ENCODE peak calls at places on chromosomes 3 and 15, in nine cellular contexts. N is AG09309, O is left ventricle myocardium inferior, G is cardiac fibroblast, A is pancreas, H is testis, T is fibroblast of lung, D is choroid plexus epithelial cell, L is WTC11. K is an unnamed sample.
A peak's percentile ranks its signal among the peaks of the same experiment; 100 is the strongest.

GRCh38 chr3:143831998-143832397 is 16.3 kb downstream of the SLC9A9 start:
- DNase-seq in N (no peak), O (no peak), G (no peak), D (no peak), L (no peak), T (no peak), H (no peak), A (no peak), K (no peak)

GRCh38 chr3:136353461-136353860 is 103.3 kb downstream of the PCCB start:
- DNase-seq in L (no peak), G (no peak), N (no peak), D (no peak), O (no peak), A (no peak), H (no peak), T (no peak), K (no peak)

GRCh38 chr3:5197470-5198312 is 10.2 kb downstream of the EDEM1 start:
- DNase-seq in D (peak; percentile 89), L (no peak), G (peak; percentile 75), H (no peak), N (no peak), O (no peak), T (peak; percentile 43), A (no peak), K (no peak)

GRCh38 chr3:129126726-129127280 is 5.2 kb upstream of the RAB43 start:
- DNase-seq in L (no peak), A (peak; percentile 43), T (no peak), D (no peak), H (no peak), G (no peak), N (no peak), O (no peak), K (no peak)

GRCh38 chr15:45198337-45199135 is 10.8 kb upstream of the SHF start:
- DNase-seq in L (peak; percentile 90), G (peak; percentile 99), O (peak; percentile 92), N (peak; percentile 94), H (peak; percentile 96), D (peak; percentile 99), T (peak; percentile 93), A (peak; percentile 88), K (peak; percentile 94)

GRCh38 chr3:42734263-42734860 is 31.8 kb upstream of the HHATL start:
- DNase-seq in T (no peak), A (no peak), H (no peak), G (no peak), L (no peak), O (no peak), D (no peak), N (no peak), K (no peak)

GRCh38 chr3:132008841-132009638 is 25.8 kb downstream of the CPNE4 start:
- DNase-seq in H (no peak), D (no peak), L (no peak), T (peak; percentile 24), O (no peak), A (no peak), N (no peak), G (no peak), K (no peak)

GRCh38 chr3:100875239-100875638 is 118.0 kb downstream of the ABI3BP start:
- DNase-seq in N (peak; percentile 32), A (peak; percentile 81), T (peak; percentile 83), O (peak; percentile 71), L (no peak), D (peak; percentile 70), H (peak; percentile 49), G (peak; percentile 59), K (peak; percentile 83)

GRCh38 chr3:129224984-129225393 is 24.4 kb upstream of the COPG1 start:
- DNase-seq in L (no peak), O (peak; percentile 86), N (peak; percentile 35), D (peak; percentile 58), H (peak; percentile 91), A (peak; percentile 71), G (peak; percentile 88), T (peak; percentile 62), K (peak; percentile 66)

GRCh38 chr3:104291437-104291851 is 1075.3 kb upstream of the ALCAM start:
- DNase-seq in D (peak; percentile 47), G (no peak), O (no peak), A (no peak), T (peak; percentile 3), L (no peak), H (no peak), N (no peak), K (peak; percentile 4)

GRCh38 chr3:192260611-192261010 is 466.7 kb downstream of the FGF12 start:
- DNase-seq in T (peak; percentile 12), D (no peak), A (no peak), N (no peak), O (no peak), G (peak; percentile 2), L (no peak), H (no peak), K (no peak)

GRCh38 chr15:33076937-33077336 is 117.6 kb downstream of the FMN1 start:
- DNase-seq in D (no peak), A (no peak), N (no peak), T (no peak), O (no peak), G (no peak), L (no peak), H (no peak), K (no peak)

GRCh38 chr3:143604849-143605660 is 243.2 kb downstream of the SLC9A9 start:
- DNase-seq in G (peak; percentile 13), D (peak; percentile 18), T (no peak), O (no peak), L (no peak), H (no peak), A (no peak), N (no peak), K (no peak)

GRCh38 chr3:49703443-49703927 is 14.1 kb downstream of the RNF123 start:
- DNase-seq in H (peak; percentile 73), T (peak; percentile 46), L (peak; percentile 75), A (no peak), G (peak; percentile 75), N (no peak), D (peak; percentile 78), O (peak; percentile 40), K (peak; percentile 61)

GRCh38 chr3:49704629-49705028 is 14.9 kb downstream of the AMIGO3 start:
- DNase-seq in A (no peak), L (no peak), H (no peak), G (no peak), T (no peak), D (no peak), O (no peak), N (no peak), K (no peak)

GRCh38 chr3:49703956-49704355 is 14.6 kb downstream of the RNF123 start:
- DNase-seq in A (no peak), L (no peak), O (no peak), G (no peak), T (no peak), H (no peak), D (no peak), N (no peak), K (no peak)

GRCh38 chr3:49701388-49702077 is 12.2 kb downstream of the RNF123 start:
- DNase-seq in H (no peak), L (peak; percentile 85), N (no peak), T (no peak), A (no peak), D (no peak), G (no peak), O (no peak), K (no peak)

DNA sequence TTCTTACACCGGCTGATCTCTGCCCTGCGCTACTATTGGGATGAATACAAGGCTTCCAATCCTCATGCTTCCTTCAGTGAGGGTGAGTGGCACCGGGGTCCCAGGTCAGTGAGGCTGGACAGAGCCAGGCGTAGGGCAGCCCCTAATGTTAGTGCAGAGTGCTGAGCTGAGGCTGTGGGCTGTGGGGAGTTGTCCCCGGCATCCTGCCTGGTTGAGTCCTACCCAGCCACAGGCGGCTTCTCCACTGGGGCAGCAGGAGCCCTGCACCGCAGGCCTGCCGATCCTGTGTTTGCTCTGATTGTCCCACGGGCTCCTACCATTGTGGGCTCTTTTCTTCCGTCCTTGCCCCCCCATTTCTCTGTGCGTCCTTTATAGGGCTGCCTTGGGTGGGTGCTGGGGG is 13.3 kb downstream of the RNF123 start:
- DNase-seq in A (no peak), O (no peak), H (no peak), D (no peak), T (no peak), N (no peak), L (no peak), G (no peak), K (no peak)
- TF ChIP-seq CTCF in A (no peak), O (no peak), H (no peak), D (no peak), T (no peak), N (no peak), L (no peak), G (no peak), K (no peak)

GRCh38 chr3:39184081-39184967 is 8.1 kb downstream of the XIRP1 start:
- DNase-seq in D (no peak), L (no peak), N (no peak), O (no peak), A (no peak), G (no peak), H (no peak), T (no peak), K (no peak)
- TF ChIP-seq CTCF in D (no peak), L (no peak), N (no peak), O (no peak), A (no peak), G (no peak), H (no peak), T (no peak), K (no peak)

DNA sequence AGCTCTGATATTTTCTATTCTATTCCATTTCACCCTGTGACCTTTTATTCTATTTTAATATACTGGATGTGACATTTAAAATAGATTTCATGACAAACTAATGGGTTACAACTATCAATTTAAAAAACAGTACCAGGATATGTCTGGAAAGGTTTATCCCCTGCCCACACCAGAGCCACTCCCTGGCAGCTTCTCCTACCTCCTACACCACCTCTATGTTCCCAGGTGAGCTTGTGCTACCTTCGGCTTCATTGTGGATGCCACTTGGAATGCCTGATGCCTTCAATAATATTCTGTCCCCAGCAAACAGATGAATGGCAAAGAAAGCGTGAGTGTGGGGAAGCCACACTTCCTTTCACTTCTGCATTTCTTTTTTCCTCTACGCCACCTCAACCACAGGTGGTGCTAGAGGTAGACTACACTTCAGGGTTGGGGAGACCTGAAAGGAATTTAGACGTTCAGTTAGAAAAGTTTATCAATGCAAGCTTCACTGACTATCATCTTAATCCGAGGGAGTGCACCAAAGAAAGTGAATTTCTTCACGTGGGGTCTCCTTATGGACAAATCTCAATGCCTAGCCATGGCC is 213.0 kb downstream of the SSR3 start:
- DNase-seq in A (no peak), H (no peak), L (no peak), D (no peak), G (no peak), T (no peak), O (no peak), N (no peak), K (no peak)
- TF ChIP-seq CTCF in A (no peak), H (no peak), L (no peak), D (no peak), G (no peak), T (no peak), O (no peak), N (no peak), K (no peak)

DNA sequence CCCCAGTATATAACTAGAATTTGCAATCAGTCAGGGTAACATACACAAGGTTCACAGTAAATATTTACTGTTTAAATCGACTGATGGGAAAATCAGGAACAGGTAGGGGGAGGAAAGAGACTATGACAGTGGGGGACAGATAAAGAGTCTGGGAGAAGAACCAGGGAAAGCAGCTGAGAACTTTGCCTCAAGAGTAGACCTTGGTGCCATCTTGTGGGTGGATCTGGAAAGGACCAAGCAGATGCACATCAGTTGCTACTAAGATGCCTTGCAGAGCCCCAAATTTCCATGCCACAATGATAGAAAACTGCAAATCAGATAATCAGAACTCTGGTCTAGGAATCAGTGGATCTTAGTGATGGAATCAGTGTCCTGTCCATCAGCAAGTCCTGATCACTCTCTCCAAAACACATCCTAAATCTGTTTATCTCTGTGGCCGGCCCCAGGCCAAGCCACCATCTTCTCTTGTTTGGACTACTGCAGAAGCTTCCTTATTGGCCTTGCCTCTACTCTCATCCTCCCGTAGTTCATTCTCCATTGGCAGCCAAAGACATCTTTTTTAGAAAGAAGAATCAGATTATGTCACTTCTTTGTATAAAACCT is 62.7 kb downstream of the PDE8A start:
- DNase-seq in H (peak; percentile 69), A (no peak), D (peak; percentile 92), G (peak; percentile 85), T (peak; percentile 60), L (peak; percentile 64), N (peak; percentile 34), O (no peak), K (peak; percentile 61)
- TF ChIP-seq CTCF in H (peak; percentile 41), A (no peak), D (peak; percentile 83), G (peak; percentile 67), T (peak; percentile 80), L (no peak), N (peak; percentile 79), O (peak; percentile 80), K (peak; percentile 82)